ENCODE peak calls at places on chromosome 12, in eight cellular contexts. K is PC-3, W is fibroblast of lung, G is NT2/D1, T is SK-N-SH, N is neural progenitor cell, P is mesenchymal stem cell, J is mammary epithelial cell. D is an unnamed sample. For H3K4me1, the result is how much of the 10 kb centered on the place peaks cover.

GRCh38 chr12:80864046-80864735 is 73.5 kb downstream of the LIN7A start:
- DNase-seq in N (no peak), W (peak), G (no peak), K (no peak), J (no peak), T (no peak), P (peak), D (peak)

GRCh38 chr12:82942963-82943362 is 256.3 kb downstream of the TMTC2 start:
- DNase-seq in G (no peak), J (peak), P (no peak), T (no peak), N (peak), W (peak), K (peak), D (no peak)

GRCh38 chr12:94207467-94208432 is 59.4 kb downstream of the PLXNC1 start:
- DNase-seq in G (no peak), J (no peak), N (no peak), W (peak), T (no peak), P (no peak), K (peak), D (peak)

GRCh38 chr12:100375023-100375737 is 18.3 kb downstream of the SLC17A8 start:
- DNase-seq in N (peak), J (no peak), P (no peak), G (no peak), K (no peak), W (peak), T (no peak), D (peak)

GRCh38 chr12:42924482-42924881 is 334.9 kb upstream of the PRICKLE1 start:
- DNase-seq in P (no peak), N (no peak), T (no peak), G (no peak), K (no peak), J (no peak), W (no peak), D (no peak)

GRCh38 chr12:6567824-6568617 is at the start of gene NOP2:
- DNase-seq in W (peak), K (peak), N (peak), G (peak), J (peak), T (peak), P (peak), D (peak)

GRCh38 chr12:63382930-63383329 is 231.9 kb upstream of the AVPR1A start:
- DNase-seq in G (no peak), N (no peak), T (no peak), W (peak), K (no peak), J (no peak), P (no peak), D (no peak)

GRCh38 chr12:91326043-91327027 is 143.7 kb upstream of the DCN start:
- DNase-seq in N (peak), K (peak), P (peak), W (peak), G (peak), J (peak), T (peak), D (peak)

GRCh38 chr12:65614259-65614658 is 210.0 kb upstream of the HMGA2 start:
- DNase-seq in K (no peak), P (no peak), J (no peak), W (no peak), G (no peak), N (no peak), T (no peak), D (no peak)

GRCh38 chr12:132489078-132489601 is 811 bp upstream of the FBRSL1 start:
- DNase-seq in P (peak), W (no peak), J (no peak), N (peak), G (no peak), T (no peak), K (no peak), D (peak)

GRCh38 chr12:120886194-120887018 is 17.8 kb downstream of the SPPL3 start:
- DNase-seq in T (no peak), G (no peak), K (no peak), N (no peak), W (no peak), J (no peak), P (no peak), D (no peak)

GRCh38 chr12:62730649-62731377 is 204.1 kb downstream of the PPM1H start:
- DNase-seq in K (peak), N (no peak), G (no peak), T (no peak), J (peak), P (peak), W (peak), D (peak)

GRCh38 chr12:67299526-67299925 is 30.4 kb downstream of the CAND1 start:
- DNase-seq in G (no peak), N (no peak), W (no peak), P (no peak), T (no peak), J (no peak), K (no peak), D (no peak)

GRCh38 chr12:95956557-95957145 is 13.5 kb downstream of the AMDHD1 start:
- DNase-seq in N (peak), W (no peak), P (no peak), J (no peak), T (no peak), G (no peak), K (no peak), D (no peak)

GRCh38 chr12:54195736-54196347 is 7.1 kb upstream of the SMUG1 start:
- DNase-seq in J (no peak), G (no peak), T (peak), K (no peak), P (peak), N (no peak), W (peak), D (peak)

GRCh38 chr12:120397827-120398563 is 29.0 kb upstream of the MSI1 start:
- DNase-seq in W (peak), J (no peak), N (peak), K (no peak), P (no peak), G (no peak), T (no peak), D (no peak)

GRCh38 chr12:108804361-108804949 is 52.9 kb downstream of the SSH1 start:
- DNase-seq in G (no peak), W (peak), K (no peak), T (peak), N (peak), P (peak), J (peak), D (peak)

GRCh38 chr12:120972870-120973543 is 5.3 kb upstream of the HNF1A start:
- DNase-seq in N (peak), P (peak), J (no peak), T (no peak), G (peak), W (peak), K (no peak), D (no peak)

GRCh38 chr12:53062011-53062961 is 12.4 kb downstream of the TNS2 start:
- DNase-seq in J (no peak), N (no peak), P (no peak), G (no peak), T (no peak), W (no peak), K (no peak), D (no peak)

GRCh38 chr12:121580959-121581680 is at the start of gene KDM2B:
- DNase-seq in P (peak), T (peak), J (no peak), G (no peak), K (peak), N (peak), W (peak), D (peak)

GRCh38 chr12:132764231-132764630 is 2.6 kb upstream of the ANKLE2 start:
- DNase-seq in P (no peak), J (no peak), T (no peak), G (no peak), N (no peak), W (no peak), K (no peak), D (no peak)

GRCh38 chr12:39426636-39427245 is 16.2 kb downstream of the KIF21A start:
- DNase-seq in W (peak), T (no peak), N (no peak), G (no peak), P (peak), K (no peak), J (peak), D (peak)

GRCh38 chr12:79850610-79851299 is 84.1 kb downstream of the PPP1R12A start:
- DNase-seq in T (no peak), W (no peak), G (no peak), J (no peak), N (no peak), K (no peak), P (no peak), D (no peak)

GRCh38 chr12:6827437-6827894 is 741 bp upstream of the P3H3 start:
- DNase-seq in J (peak), P (peak), T (peak), G (peak), N (peak), W (peak), K (peak), D (peak)

GRCh38 chr12:65891219-65891618 is 66.9 kb downstream of the HMGA2 start:
- DNase-seq in N (no peak), T (no peak), W (peak), P (peak), J (no peak), K (peak), G (no peak), D (peak)

GRCh38 chr12:51324953-51325352 is 979 bp upstream of the BIN2 start:
- DNase-seq in K (no peak), P (no peak), G (no peak), T (no peak), N (no peak), W (no peak), J (no peak), D (no peak)

GRCh38 chr12:51322452-51322851 is 1.5 kb downstream of the BIN2 start:
- DNase-seq in T (no peak), P (no peak), K (no peak), G (no peak), W (no peak), J (no peak), N (no peak), D (no peak)

GRCh38 chr12:51321882-51322281 is 2.1 kb downstream of the BIN2 start:
- DNase-seq in W (no peak), K (peak), J (no peak), G (no peak), T (no peak), N (no peak), P (no peak), D (no peak)

GRCh38 chr12:51323966-51324895 is at the start of gene BIN2:
- DNase-seq in W (no peak), G (no peak), N (no peak), P (no peak), T (no peak), J (no peak), K (no peak), D (no peak)

GRCh38 chr12:51323317-51323960 is 535 bp downstream of the BIN2 start:
- DNase-seq in G (no peak), W (no peak), T (no peak), J (no peak), K (no peak), N (no peak), P (no peak), D (no peak)
- H3K4me3 ChIP-seq in G (no peak), W (no peak), T (no peak), J (no peak), K (no peak), N (no peak), P (no peak), D (no peak)

DNA sequence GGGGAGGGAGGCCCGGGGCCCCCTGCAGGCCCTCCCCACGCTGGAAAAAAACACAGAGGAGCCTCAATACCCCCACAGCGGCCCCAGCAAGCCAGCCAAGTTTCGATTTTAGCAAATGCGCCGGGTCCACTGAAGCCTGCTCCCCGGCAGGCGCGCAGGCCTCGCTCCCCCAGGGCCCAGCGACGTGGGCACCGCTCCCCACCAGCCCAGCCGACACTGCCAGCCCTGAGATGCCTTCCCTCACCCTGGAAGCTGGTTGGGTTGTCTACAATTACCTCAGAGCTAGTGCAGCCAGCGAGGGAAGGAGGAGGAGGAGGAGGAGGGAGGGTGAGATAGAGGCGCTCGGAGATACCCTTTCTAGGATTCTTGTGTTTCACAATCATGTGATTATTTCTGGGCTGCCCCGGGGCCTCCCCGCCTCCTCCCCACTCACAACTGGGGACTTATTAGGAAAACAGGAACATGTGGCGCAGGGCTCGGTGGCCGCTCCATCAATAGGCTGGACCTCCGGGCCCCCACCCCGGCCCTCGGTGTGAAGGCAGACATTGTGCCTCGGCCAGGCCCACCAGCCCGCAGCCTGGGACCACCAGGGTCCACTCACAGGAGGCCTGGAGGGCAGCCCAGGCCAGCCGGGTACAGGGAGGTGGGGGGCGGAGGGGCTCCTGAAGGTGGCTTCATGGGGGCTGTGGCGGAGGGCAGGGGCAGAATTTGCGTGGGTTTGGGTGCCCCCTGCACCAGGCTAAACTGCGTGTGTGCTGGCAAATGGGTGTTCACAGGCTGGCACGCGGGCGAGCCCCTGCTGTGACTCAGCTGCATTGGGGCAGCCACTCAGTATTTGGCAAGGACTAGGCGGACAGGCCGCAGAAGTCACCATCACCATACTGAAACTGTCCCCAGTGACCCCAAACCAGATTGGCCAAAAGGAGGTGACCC is 109.9 kb downstream of the NCOR2 start:
- DNase-seq in T (no peak), N (no peak), J (no peak), P (peak), W (peak), G (no peak), K (no peak), D (peak)
- H3K9ac ChIP-seq in T (no peak), N (no peak), J (no peak), P (peak), W (peak), G (no peak), K (no peak), D (peak)

GRCh38 chr12:122686538-122686937 is 16.6 kb downstream of the HCAR2 start:
- DNase-seq in N (no peak), W (no peak), K (no peak), T (no peak), G (no peak), P (no peak), J (no peak), D (no peak)

GRCh38 chr12:122691566-122691965 is 11.6 kb downstream of the HCAR2 start:
- DNase-seq in K (no peak), G (no peak), J (no peak), T (no peak), W (no peak), P (no peak), N (no peak), D (no peak)

GRCh38 chr12:122688291-122688690 is 14.9 kb downstream of the HCAR2 start:
- DNase-seq in W (no peak), J (no peak), G (no peak), P (no peak), T (no peak), N (no peak), K (no peak), D (no peak)

GRCh38 chr12:122684297-122684696 is 18.9 kb downstream of the HCAR2 start:
- DNase-seq in W (no peak), G (no peak), K (no peak), T (no peak), J (no peak), N (no peak), P (no peak), D (no peak)

DNA sequence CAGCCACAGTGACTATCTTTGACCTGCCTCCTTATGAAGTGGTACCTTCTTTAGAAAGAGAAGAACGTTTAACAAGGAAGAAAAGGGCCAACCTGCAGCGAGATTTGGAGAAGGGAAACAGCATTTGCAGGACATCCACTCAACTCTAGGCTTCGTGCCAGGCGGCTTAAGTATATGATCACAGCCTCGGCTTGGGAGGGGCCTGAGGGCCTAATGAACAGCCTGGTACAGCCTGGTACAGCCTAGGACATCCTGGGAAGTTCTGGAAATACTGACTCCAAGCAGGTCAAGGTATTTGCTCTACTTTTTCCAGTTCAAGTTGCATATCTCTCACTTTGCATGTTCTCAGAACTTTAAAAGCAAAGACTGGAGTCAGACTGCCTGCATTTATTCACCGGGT is 16.1 kb downstream of the HCAR2 start:
- DNase-seq in W (peak), K (peak), G (no peak), N (no peak), P (peak), J (no peak), T (no peak), D (no peak)
- H3K4me1 ChIP-seq in W (under half), K (under half), G (under half), N (under half), P (under half), J (under half), T (under half), D (under half)

GRCh38 chr12:1529862-1530591 is 64.4 kb downstream of the FBXL14 start:
- DNase-seq in W (peak), N (peak), K (no peak), G (no peak), P (peak), T (peak), J (no peak), D (peak)
- H3K4me3 ChIP-seq in W (peak), N (peak), K (no peak), G (peak), P (peak), T (peak), J (peak), D (peak)

GRCh38 chr12:75971253-75971652 is 60.3 kb downstream of the PHLDA1 start:
- DNase-seq in K (no peak), G (no peak), N (no peak), W (no peak), J (no peak), P (no peak), T (no peak), D (no peak)
- H3K9ac ChIP-seq in K (no peak), G (no peak), N (no peak), W (no peak), J (no peak), P (no peak), T (no peak), D (no peak)

GRCh38 chr12:4813741-4814140 is 93.5 kb downstream of the GALNT8 start:
- DNase-seq in N (peak), P (no peak), J (peak), T (no peak), G (no peak), W (no peak), K (no peak), D (no peak)
- H3K4me1 ChIP-seq in N (under half), P (under half), J (under half), T (under half), G (under half), W (under half), K (under half), D (under half)

GRCh38 chr12:8827551-8828347 is 5.3 kb downstream of the A2ML1 start:
- DNase-seq in T (no peak), P (no peak), N (no peak), J (peak), G (no peak), K (no peak), W (no peak), D (no peak)

GRCh38 chr12:8831116-8831515 is 8.7 kb downstream of the A2ML1 start:
- DNase-seq in W (no peak), G (no peak), T (no peak), J (no peak), P (no peak), N (no peak), K (no peak), D (no peak)

GRCh38 chr12:8829621-8830020 is 7.2 kb downstream of the A2ML1 start:
- DNase-seq in G (no peak), T (no peak), N (no peak), P (no peak), K (no peak), W (no peak), J (no peak), D (no peak)

GRCh38 chr12:8829128-8829524 is 6.7 kb downstream of the A2ML1 start:
- DNase-seq in K (peak), J (no peak), G (no peak), T (no peak), N (no peak), W (no peak), P (no peak), D (no peak)

GRCh38 chr12:8828514-8829127 is 6.2 kb downstream of the A2ML1 start:
- DNase-seq in J (peak), K (no peak), W (peak), P (no peak), G (no peak), T (no peak), N (no peak), D (peak)
- H3K4me3 ChIP-seq in J (no peak), K (no peak), W (no peak), P (no peak), G (no peak), T (no peak), N (no peak), D (no peak)

GRCh38 chr12:50662121-50662480 is 101.8 kb upstream of the ATF1 start:
- DNase-seq in T (no peak), P (no peak), N (no peak), K (no peak), G (no peak), W (no peak), J (no peak), D (peak)
- H3K9ac ChIP-seq in T (no peak), P (no peak), N (no peak), K (no peak), G (no peak), W (no peak), J (no peak), D (no peak)

DNA sequence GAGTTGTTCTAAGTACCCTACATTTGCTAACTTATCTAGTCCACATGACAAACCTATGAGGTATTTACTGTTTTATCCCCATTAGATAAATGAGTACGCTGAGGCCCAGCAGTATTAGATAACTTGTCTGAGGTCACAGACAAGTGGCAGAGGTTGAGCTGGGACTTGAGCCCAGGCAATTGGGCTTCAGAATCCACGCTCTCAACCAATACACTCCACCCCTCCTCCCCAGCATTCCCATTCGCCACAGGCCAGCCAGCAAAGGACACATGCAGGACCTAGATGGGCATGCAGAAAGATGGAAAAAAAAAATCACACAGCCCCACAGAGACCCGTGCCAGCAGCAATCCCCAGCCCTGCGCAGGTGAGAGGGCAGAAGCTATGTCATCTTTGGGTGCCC is 12.4 kb downstream of the HDAC7 start:
- DNase-seq in K (no peak), G (no peak), W (no peak), T (no peak), N (no peak), P (no peak), J (no peak), D (no peak)
- H3K4me1 ChIP-seq in K (under half), G (under half), W (half or more), T (half or more), N (under half), P (half or more), J (under half), D (half or more)

DNA sequence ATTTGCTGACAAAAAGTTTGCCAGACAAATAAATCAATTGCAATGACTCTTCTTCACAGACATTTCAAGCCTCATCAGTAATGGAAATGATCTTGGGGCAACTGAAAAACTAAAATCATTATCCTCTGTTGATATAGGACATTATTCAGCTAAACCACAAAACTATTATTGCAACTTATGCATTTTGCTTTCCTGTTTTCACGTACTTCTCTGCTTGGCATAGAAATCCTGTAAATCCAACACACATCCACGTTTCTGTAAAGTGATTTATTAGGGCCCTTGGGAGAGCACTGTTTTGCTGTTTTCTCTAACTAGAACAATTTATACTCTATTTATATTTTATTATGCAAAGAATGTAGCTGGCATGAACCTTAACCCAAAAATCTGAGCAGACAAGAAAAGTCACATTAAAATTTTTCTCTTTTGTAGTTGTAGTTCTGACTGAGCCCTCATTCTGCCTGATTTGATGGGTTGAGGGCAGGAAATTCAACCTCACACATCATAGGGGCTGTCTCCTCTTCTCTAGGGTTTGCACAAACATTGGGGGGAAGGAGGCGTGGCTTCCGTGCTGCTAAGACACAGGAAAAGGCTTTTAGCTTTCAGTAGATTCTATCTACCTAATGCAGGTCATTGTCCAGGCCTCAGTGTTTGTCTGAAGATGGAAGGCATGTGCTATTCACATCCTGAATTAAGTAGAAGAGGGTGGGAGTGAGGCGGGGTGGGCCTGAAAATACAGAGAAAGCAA is 11.5 kb upstream of the NUP107 start:
- DNase-seq in K (no peak), J (no peak), N (peak), W (peak), G (no peak), P (peak), T (no peak), D (no peak)
- H3K4me3 ChIP-seq in K (no peak), J (no peak), N (no peak), W (no peak), G (no peak), P (no peak), T (no peak), D (peak)

D was measured in adipocyte.